ENCODE peak calls at places on chromosomes 12 and 14, in nine cellular contexts. E, R, H, U, W, P, L, C and B are unnamed samples.

GRCh38 chr12:12441891-12442461 is 85.1 kb downstream of the BORCS5 start:
- DNase-seq in R (no peak), L (no peak), H (no peak), U (no peak), C (no peak), W (no peak), P (no peak), E (no peak), B (no peak)

GRCh38 chr12:53058674-53059433 is 9.0 kb downstream of the TNS2 start:
- DNase-seq in L (no peak), H (peak; percentile 20), P (no peak), W (peak; percentile 4), U (no peak), C (no peak), R (no peak), E (no peak), B (no peak)

GRCh38 chr14:32377046-32377445 is 47.9 kb downstream of the AKAP6 start:
- DNase-seq in E (no peak), W (no peak), U (no peak), P (no peak), L (no peak), H (no peak), R (no peak), C (no peak), B (no peak)

GRCh38 chr12:6724409-6724797 is 557 bp downstream of the COPS7A start:
- DNase-seq in P (no peak), H (peak; percentile 28), U (no peak), E (no peak), R (peak; percentile 18), L (peak; percentile 33), W (no peak), C (no peak), B (no peak)

GRCh38 chr12:70418101-70418500 is 52.0 kb downstream of the KCNMB4 start:
- DNase-seq in U (no peak), R (no peak), E (peak; percentile 29), P (no peak), L (no peak), W (no peak), C (no peak), H (no peak), B (peak; percentile 52)

GRCh38 chr12:131785763-131786330 is 42.3 kb upstream of the MMP17 start:
- DNase-seq in U (no peak), E (no peak), W (no peak), C (no peak), R (no peak), L (no peak), P (no peak), H (no peak), B (no peak)

GRCh38 chr12:19273482-19274330 is 144.2 kb downstream of the PLEKHA5 start:
- DNase-seq in P (no peak), W (peak; percentile 45), H (peak; percentile 53), U (peak; percentile 95), E (no peak), C (peak; percentile 9), L (peak; percentile 89), R (peak; percentile 90), B (no peak)

GRCh38 chr14:54275997-54276396 is 120.8 kb upstream of the CDKN3 start:
- DNase-seq in U (peak; percentile 25), W (no peak), E (no peak), C (no peak), L (no peak), R (no peak), H (no peak), P (no peak), B (no peak)

GRCh38 chr12:132125736-132126135 is 18.4 kb downstream of the DDX51 start:
- DNase-seq in H (no peak), C (no peak), E (no peak), R (no peak), P (no peak), W (no peak), L (no peak), U (no peak), B (no peak)

GRCh38 chr12:12803186-12803585 is 10.0 kb upstream of the DDX47 start:
- DNase-seq in L (peak; percentile 82), U (peak; percentile 76), H (peak; percentile 77), W (peak; percentile 44), R (peak; percentile 61), E (no peak), C (no peak), P (peak; percentile 11), B (no peak)

GRCh38 chr12:51533799-51534198 is 57.2 kb upstream of the SCN8A start:
- DNase-seq in W (no peak), E (no peak), P (no peak), L (no peak), R (no peak), H (no peak), U (no peak), C (no peak), B (no peak)

GRCh38 chr12:32016680-32017482 is 57.7 kb downstream of the RESF1 start:
- DNase-seq in H (no peak), L (no peak), W (no peak), R (no peak), C (no peak), U (no peak), P (no peak), E (no peak), B (no peak)